ENCODE peak calls at places on chromosomes 6 and 20, in six cellular contexts. D is colonic mucosa, T is cardiac muscle cell, Q is psoas muscle, H is transverse colon, V is hepatocyte. X is an unnamed sample. For H3K4me1 and H3K36me3, the result is how much of the 10 kb centered on the place peaks cover.

GRCh38 chr6:45398075-45398817 is 20.5 kb upstream of the SUPT3H start:
- DNase-seq in T (no peak), V (no peak), H (no peak), Q (no peak), D (no peak), X (no peak)

GRCh38 chr6:139713911-139714527 is 339.6 kb upstream of the CITED2 start:
- DNase-seq in Q (no peak), V (peak), T (no peak), D (no peak), H (no peak), X (peak)

GRCh38 chr6:137272403-137272802 is 53.2 kb upstream of the IFNGR1 start:
- DNase-seq in H (no peak), V (no peak), T (no peak), Q (no peak), D (no peak), X (no peak)

GRCh38 chr6:89436226-89436625 is 3.3 kb downstream of the ANKRD6 start:
- DNase-seq in Q (no peak), V (no peak), H (no peak), T (peak), D (no peak), X (no peak)

GRCh38 chr6:137602871-137603270 is 108.7 kb upstream of the OLIG3 start:
- DNase-seq in D (no peak), T (no peak), Q (no peak), H (no peak), V (no peak), X (no peak)

GRCh38 chr6:80537321-80537972 is 431.0 kb downstream of the BCKDHB start:
- DNase-seq in D (no peak), H (no peak), T (no peak), Q (no peak), V (no peak), X (no peak)

GRCh38 chr6:25413506-25413905 is 134.3 kb downstream of the CARMIL1 start:
- DNase-seq in V (no peak), Q (no peak), T (peak), H (no peak), D (no peak), X (no peak)

GRCh38 chr6:131561925-131562707 is 10.9 kb upstream of the ARG1 start:
- DNase-seq in T (no peak), V (no peak), H (no peak), D (no peak), Q (no peak), X (no peak)

GRCh38 chr6:28553986-28554881 is 28.6 kb downstream of the GPX5 start:
- DNase-seq in Q (no peak), T (peak), D (no peak), H (no peak), V (peak), X (no peak)

GRCh38 chr20:5309971-5310370 is 6.8 kb downstream of the PROKR2 start:
- DNase-seq in T (peak), D (no peak), V (no peak), H (no peak), Q (no peak), X (no peak)

GRCh38 chr6:122020588-122021271 is 378.7 kb upstream of the HSF2 start:
- DNase-seq in Q (no peak), V (no peak), H (no peak), D (no peak), T (no peak), X (no peak)

GRCh38 chr6:13767121-13767794 is 47.1 kb downstream of the MCUR1 start:
- DNase-seq in T (peak), D (peak), Q (peak), V (peak), H (peak), X (no peak)

GRCh38 chr6:113182370-113183141 is 674.6 kb upstream of the MARCKS start:
- DNase-seq in Q (no peak), D (no peak), H (no peak), V (no peak), T (peak), X (no peak)

GRCh38 chr6:168852336-168852884 is 401.2 kb downstream of the THBS2 start:
- DNase-seq in H (no peak), T (no peak), D (no peak), Q (no peak), V (no peak), X (no peak)

GRCh38 chr6:135962731-135963130 is 111.2 kb downstream of the PDE7B start:
- DNase-seq in Q (no peak), H (no peak), T (peak), D (no peak), V (no peak), X (no peak)

GRCh38 chr6:163175301-163175700 is 239.2 kb upstream of the QKI start:
- DNase-seq in V (no peak), H (no peak), T (no peak), D (no peak), Q (no peak), X (no peak)

GRCh38 chr6:87799651-87800050 is 97.6 kb upstream of the AKIRIN2 start:
- DNase-seq in T (no peak), H (no peak), Q (no peak), V (no peak), D (no peak), X (peak)
- H3K4me3 ChIP-seq in T (no peak), H (no peak), Q (no peak), V (no peak), D (no peak), X (no peak)

DNA sequence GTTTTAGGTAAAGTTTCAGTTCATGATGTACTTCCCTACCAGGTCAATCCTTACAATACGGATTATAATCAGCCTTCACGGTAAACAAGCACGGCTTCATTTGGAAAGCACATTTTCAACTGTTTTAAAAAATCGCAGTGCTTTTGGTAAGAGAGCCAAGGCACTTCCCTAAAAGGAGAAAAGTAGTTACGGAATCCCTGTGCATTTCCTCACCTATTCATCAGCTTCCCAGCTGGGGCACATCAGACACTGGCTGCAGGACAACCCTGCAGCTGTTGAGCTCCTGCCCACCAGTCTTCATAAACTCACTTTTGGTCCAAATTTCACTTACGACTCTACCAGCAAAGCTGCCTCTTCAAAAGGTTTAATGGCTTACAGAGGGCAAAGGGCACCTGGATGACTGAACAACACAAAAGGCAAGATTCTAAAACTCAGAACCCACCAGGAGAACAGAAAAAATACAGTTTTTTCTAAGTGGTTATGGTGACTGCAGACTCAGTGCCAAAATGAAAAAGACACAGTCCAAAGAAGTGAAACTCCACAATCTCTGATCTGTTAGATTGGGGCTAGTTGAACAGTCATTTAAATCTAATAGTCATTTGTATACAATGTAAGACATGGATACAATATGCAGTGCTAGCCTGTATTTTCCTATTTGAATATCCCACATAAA is 7.5 kb downstream of the SNX5 start:
- DNase-seq in Q (peak), D (peak), H (peak), T (peak), V (no peak), X (peak)
- H3K4me1 ChIP-seq in Q (half or more), D (under half), H (half or more), T (under half), V (half or more), X (under half)

GRCh38 chr6:31838968-31839367 is 11.4 kb downstream of the HSPA1B start:
- DNase-seq in Q (no peak), D (no peak), H (no peak), T (no peak), V (no peak), X (no peak)

GRCh38 chr6:31844507-31844906 is 17.0 kb downstream of the HSPA1B start:
- DNase-seq in T (no peak), V (no peak), D (no peak), H (no peak), Q (no peak), X (no peak)

GRCh38 chr6:31837612-31838553 is 10.3 kb downstream of the HSPA1B start:
- DNase-seq in D (no peak), V (no peak), T (peak), H (no peak), Q (no peak), X (no peak)

GRCh38 chr6:31836676-31837611 is 9.4 kb downstream of the HSPA1B start:
- DNase-seq in V (peak), T (peak), H (peak), D (peak), Q (no peak), X (peak)

DNA sequence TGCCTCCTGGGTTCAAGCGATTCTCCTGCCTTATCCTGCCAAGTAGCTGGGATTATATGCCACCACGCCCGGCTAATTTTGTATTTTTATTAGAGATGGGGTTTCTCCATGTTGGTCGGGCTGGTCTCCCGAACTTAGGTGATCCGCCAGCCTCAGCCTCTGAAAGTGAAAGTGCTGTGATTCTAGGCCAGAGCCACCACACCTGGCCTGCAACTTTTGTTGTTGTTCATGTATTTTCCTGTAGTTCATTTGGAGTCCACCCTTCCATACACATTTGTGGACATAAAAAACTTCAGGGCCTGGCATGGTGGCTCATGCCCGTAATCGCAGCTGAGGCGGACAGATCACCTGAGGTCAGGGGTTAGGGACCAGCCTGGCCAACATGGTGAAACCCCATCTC is 14.5 kb downstream of the HSPA1B start:
- DNase-seq in D (no peak), T (no peak), Q (no peak), H (no peak), V (no peak), X (no peak)
- H3K36me3 ChIP-seq in D (under half), T (under half), Q (under half), H (under half), V (under half), X (under half)

DNA sequence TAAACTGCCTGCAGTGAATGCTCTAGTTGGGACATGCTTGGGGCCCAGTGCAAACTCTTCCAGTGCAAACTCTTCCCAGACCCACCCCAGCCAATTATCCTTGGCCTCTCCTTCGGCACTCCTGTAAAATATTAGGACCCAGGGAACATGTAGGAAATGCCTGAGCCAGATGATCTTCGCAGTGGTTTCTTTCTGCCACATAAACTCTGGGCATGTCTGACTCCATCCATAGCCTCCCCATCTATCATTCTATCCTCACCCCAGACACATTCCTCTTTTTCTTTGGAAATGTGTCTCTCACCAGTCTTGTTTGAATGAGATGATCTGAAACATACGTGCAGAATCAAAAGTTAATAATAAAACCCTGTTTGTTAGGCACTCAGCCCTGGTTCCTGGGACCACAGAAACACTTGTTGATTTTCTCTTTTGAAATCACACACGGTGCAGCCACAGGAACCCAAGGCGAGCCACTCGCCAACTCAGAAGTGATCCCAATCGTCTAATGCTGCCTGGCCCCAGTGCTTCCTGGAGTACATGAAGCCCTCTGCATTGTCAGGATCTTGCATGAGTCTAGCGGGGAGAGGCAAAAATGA is 108.9 kb upstream of the CST7 start:
- DNase-seq in T (no peak), D (no peak), V (no peak), H (no peak), Q (no peak), X (no peak)
- H3K4me3 ChIP-seq in T (no peak), D (no peak), V (no peak), H (no peak), Q (no peak), X (no peak)

DNA sequence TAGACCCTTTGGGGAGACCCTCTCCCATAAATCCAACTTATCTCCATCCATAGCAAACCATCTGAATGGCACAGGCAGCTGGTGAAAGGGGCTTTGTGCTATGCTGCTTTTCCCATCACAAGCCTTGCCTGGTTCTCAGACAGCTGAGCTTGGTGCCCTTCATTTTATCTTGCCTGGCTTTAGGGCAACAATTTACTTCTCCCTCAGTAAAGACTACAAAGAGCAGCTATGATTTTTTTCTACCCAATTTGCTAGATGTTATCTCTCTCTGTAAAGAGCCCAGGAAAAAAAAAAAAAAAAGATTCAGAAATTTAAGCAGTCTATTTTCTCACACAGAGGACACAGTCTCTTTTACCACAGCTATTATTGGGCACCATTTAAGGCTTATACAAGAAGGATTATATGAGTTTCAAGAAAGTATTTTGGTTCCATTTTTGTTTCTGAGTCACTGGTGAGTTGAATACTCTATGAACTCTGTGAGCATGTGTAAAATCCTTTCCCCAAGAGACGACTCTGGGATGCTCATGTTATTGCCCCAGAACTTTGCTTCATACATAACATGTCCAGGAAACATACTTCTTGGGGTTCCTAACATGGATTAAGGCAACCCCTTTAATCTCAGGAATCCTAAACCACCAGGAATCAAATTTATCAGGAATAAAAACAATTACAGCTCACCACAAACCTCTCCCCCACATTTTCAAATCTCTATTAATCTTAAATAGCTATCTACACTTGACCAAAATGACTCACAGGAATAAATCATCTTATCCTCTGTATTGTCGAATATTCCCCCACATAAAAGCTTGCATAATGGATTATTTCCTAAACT is 117.3 kb upstream of the COL21A1 start:
- DNase-seq in Q (no peak), T (peak), H (no peak), D (no peak), V (no peak), X (no peak)
- H3K4me1 ChIP-seq in Q (under half), T (under half), H (under half), D (under half), V (under half), X (under half)

GRCh38 chr20:1160991-1161390 is 23.8 kb downstream of the TMEM74B start:
- DNase-seq in D (no peak), V (no peak), Q (no peak), H (no peak), T (no peak), X (no peak)

GRCh38 chr20:1164871-1165270 is 19.9 kb downstream of the TMEM74B start:
- DNase-seq in T (no peak), H (no peak), V (no peak), D (no peak), Q (no peak), X (no peak)

GRCh38 chr20:1163653-1164052 is 21.1 kb downstream of the TMEM74B start:
- DNase-seq in Q (no peak), H (no peak), D (no peak), V (no peak), T (no peak), X (no peak)

GRCh38 chr20:1165521-1165920 is 19.3 kb downstream of the TMEM74B start:
- DNase-seq in T (no peak), Q (no peak), V (no peak), H (no peak), D (no peak), X (no peak)

GRCh38 chr20:1163105-1163504 is 21.7 kb downstream of the TMEM74B start:
- DNase-seq in H (no peak), D (no peak), V (no peak), T (no peak), Q (no peak), X (no peak)
- H3K36me3 ChIP-seq in H (under half), D (under half), V (under half), T (under half), Q (half or more), X (under half)

GRCh38 chr6:7726416-7727149 is 684 bp downstream of the BMP6 start:
- DNase-seq in V (peak), T (peak), H (no peak), Q (peak), D (no peak), X (no peak)

GRCh38 chr6:7725412-7725811 is 487 bp upstream of the BMP6 start:
- DNase-seq in D (no peak), Q (peak), H (no peak), V (no peak), T (no peak), X (no peak)

GRCh38 chr6:7727150-7727950 is 1.5 kb downstream of the BMP6 start:
- DNase-seq in V (peak), D (no peak), T (peak), Q (peak), H (no peak), X (no peak)

GRCh38 chr6:7727951-7728854 is 2.3 kb downstream of the BMP6 start:
- DNase-seq in H (peak), Q (no peak), V (peak), T (peak), D (peak), X (no peak)

GRCh38 chr6:7725849-7726415 is at the start of gene BMP6:
- DNase-seq in H (peak), D (peak), V (peak), Q (peak), T (peak), X (peak)
- H3K4me3 ChIP-seq in H (peak), D (peak), V (peak), Q (peak), T (peak), X (no peak)